ENCODE peak calls at places on chromosomes 16 and 17, in nine cellular contexts. One of them, this sample, is unnamed.

GRCh38 chr17:38560503-38561318 is 45.0 kb downstream of the SRCIN1 start:
- DNase-seq in AG04449: no peak
- DNase-seq in nephron progenitor cell: peak
- DNase-seq in IMR-90: peak
- DNase-seq in ascending aorta: no peak
- DNase-seq in GM13976: no peak
- DNase-seq in Calu3: no peak
- DNase-seq in NB4: peak
- DNase-seq in A549: no peak
- DNase-seq in this sample: no peak

GRCh38 chr16:55812951-55813350 is 19.9 kb downstream of the CES1 start:
- DNase-seq in AG04449: no peak
- DNase-seq in nephron progenitor cell: no peak
- DNase-seq in IMR-90: no peak
- DNase-seq in ascending aorta: peak
- DNase-seq in GM13976: no peak
- DNase-seq in Calu3: no peak
- DNase-seq in NB4: no peak
- DNase-seq in A549: no peak
- DNase-seq in this sample: no peak

GRCh38 chr17:48483471-48484131 is 47.2 kb downstream of the HOXB1 start:
- DNase-seq in AG04449: peak
- DNase-seq in nephron progenitor cell: no peak
- DNase-seq in IMR-90: peak
- DNase-seq in ascending aorta: no peak
- DNase-seq in GM13976: peak
- DNase-seq in Calu3: peak
- DNase-seq in NB4: peak
- DNase-seq in A549: no peak
- DNase-seq in this sample: no peak

GRCh38 chr16:75099738-75100615 is 16.6 kb downstream of the LDHD start:
- DNase-seq in AG04449: no peak
- DNase-seq in nephron progenitor cell: no peak
- DNase-seq in IMR-90: no peak
- DNase-seq in ascending aorta: no peak
- DNase-seq in GM13976: peak
- DNase-seq in Calu3: no peak
- DNase-seq in NB4: peak
- DNase-seq in A549: no peak
- DNase-seq in this sample: no peak

GRCh38 chr17:347309-347708 is 5.3 kb downstream of the RPH3AL start:
- DNase-seq in AG04449: no peak
- DNase-seq in nephron progenitor cell: no peak
- DNase-seq in IMR-90: no peak
- DNase-seq in ascending aorta: no peak
- DNase-seq in GM13976: no peak
- DNase-seq in Calu3: no peak
- DNase-seq in NB4: no peak
- DNase-seq in A549: no peak
- DNase-seq in this sample: no peak

GRCh38 chr17:2778489-2778888 is 17.7 kb upstream of the RAP1GAP2 start:
- DNase-seq in AG04449: no peak
- DNase-seq in nephron progenitor cell: no peak
- DNase-seq in IMR-90: no peak
- DNase-seq in ascending aorta: no peak
- DNase-seq in GM13976: no peak
- DNase-seq in Calu3: no peak
- DNase-seq in NB4: no peak
- DNase-seq in A549: no peak
- DNase-seq in this sample: no peak

GRCh38 chr16:2838928-2839327 is 8.8 kb downstream of the ZG16B start:
- DNase-seq in AG04449: peak
- DNase-seq in nephron progenitor cell: peak
- DNase-seq in IMR-90: peak
- DNase-seq in ascending aorta: no peak
- DNase-seq in GM13976: peak
- DNase-seq in Calu3: peak
- DNase-seq in NB4: peak
- DNase-seq in A549: peak
- DNase-seq in this sample: peak

GRCh38 chr16:54242199-54242598 is 44.4 kb downstream of the IRX3 start:
- DNase-seq in AG04449: no peak
- DNase-seq in nephron progenitor cell: no peak
- DNase-seq in IMR-90: no peak
- DNase-seq in ascending aorta: no peak
- DNase-seq in GM13976: no peak
- DNase-seq in Calu3: peak
- DNase-seq in NB4: peak
- DNase-seq in A549: peak
- DNase-seq in this sample: no peak

GRCh38 chr16:73173396-73173795 is 125.5 kb upstream of the ZFHX3 start:
- DNase-seq in AG04449: no peak
- DNase-seq in nephron progenitor cell: peak
- DNase-seq in IMR-90: no peak
- DNase-seq in ascending aorta: no peak
- DNase-seq in GM13976: no peak
- DNase-seq in Calu3: no peak
- DNase-seq in NB4: no peak
- DNase-seq in A549: no peak
- DNase-seq in this sample: no peak

GRCh38 chr16:73171380-73171779 is 123.5 kb upstream of the ZFHX3 start:
- DNase-seq in AG04449: no peak
- DNase-seq in nephron progenitor cell: no peak
- DNase-seq in IMR-90: no peak
- DNase-seq in ascending aorta: no peak
- DNase-seq in GM13976: no peak
- DNase-seq in Calu3: no peak
- DNase-seq in NB4: no peak
- DNase-seq in A549: no peak
- DNase-seq in this sample: no peak

GRCh38 chr16:73170587-73170986 is 122.7 kb upstream of the ZFHX3 start:
- DNase-seq in AG04449: no peak
- DNase-seq in nephron progenitor cell: no peak
- DNase-seq in IMR-90: no peak
- DNase-seq in ascending aorta: no peak
- DNase-seq in GM13976: no peak
- DNase-seq in Calu3: peak
- DNase-seq in NB4: no peak
- DNase-seq in A549: no peak
- DNase-seq in this sample: no peak

GRCh38 chr16:73171901-73172619 is 124.1 kb upstream of the ZFHX3 start:
- DNase-seq in AG04449: no peak
- DNase-seq in nephron progenitor cell: peak
- DNase-seq in IMR-90: no peak
- DNase-seq in ascending aorta: no peak
- DNase-seq in GM13976: no peak
- DNase-seq in Calu3: no peak
- DNase-seq in NB4: no peak
- DNase-seq in A549: no peak
- DNase-seq in this sample: no peak

DNA sequence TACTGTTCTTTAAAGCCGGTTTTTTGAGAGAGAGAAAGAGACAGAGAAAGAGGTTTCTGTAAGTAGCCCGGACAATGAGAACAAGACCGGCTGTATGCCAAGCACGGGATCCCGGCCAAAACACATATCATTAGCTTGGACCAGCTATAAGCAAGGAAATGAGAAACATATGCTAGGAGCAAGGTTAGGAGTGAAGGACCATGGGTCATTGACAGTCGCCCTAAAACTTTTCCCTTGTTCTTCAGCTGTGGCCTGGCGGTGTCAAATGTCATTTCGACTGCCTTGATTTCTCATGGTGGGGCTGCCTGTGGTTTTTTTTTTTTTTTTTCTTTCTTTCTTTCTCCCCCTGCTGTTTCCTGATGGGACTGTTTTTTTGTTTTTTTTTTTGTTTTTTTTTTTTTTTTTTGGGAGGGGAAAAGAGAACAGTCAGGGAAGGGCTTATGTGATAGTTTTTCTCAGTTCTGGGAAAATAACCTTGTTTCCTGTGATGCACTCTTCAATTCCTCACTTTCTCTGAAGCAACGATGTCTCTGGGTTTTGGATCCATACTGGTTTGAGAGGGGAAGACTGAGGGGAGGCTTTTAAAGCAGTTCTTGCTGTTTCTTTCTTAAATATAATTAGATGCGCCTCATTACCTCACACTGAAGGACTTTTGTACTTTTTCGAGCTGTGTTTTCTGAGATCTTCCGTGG is 124.8 kb upstream of the ZFHX3 start:
- DNase-seq in AG04449: peak
- DNase-seq in nephron progenitor cell: peak
- DNase-seq in IMR-90: peak
- DNase-seq in ascending aorta: peak
- DNase-seq in GM13976: no peak
- DNase-seq in Calu3: peak
- DNase-seq in NB4: no peak
- DNase-seq in A549: no peak
- DNase-seq in this sample: no peak
- TF ChIP-seq CTCF in AG04449: no peak
- TF ChIP-seq CTCF in nephron progenitor cell: peak
- TF ChIP-seq CTCF in IMR-90: peak
- TF ChIP-seq CTCF in ascending aorta: no peak
- TF ChIP-seq CTCF in GM13976: no peak
- TF ChIP-seq CTCF in Calu3: peak
- TF ChIP-seq CTCF in NB4: no peak
- TF ChIP-seq CTCF in A549: peak
- TF ChIP-seq CTCF in this sample: no peak

GRCh38 chr16:73047221-73047535 is 750 bp downstream of the ZFHX3 start:
- DNase-seq in AG04449: no peak
- DNase-seq in nephron progenitor cell: no peak
- DNase-seq in IMR-90: peak
- DNase-seq in ascending aorta: no peak
- DNase-seq in GM13976: no peak
- DNase-seq in Calu3: no peak
- DNase-seq in NB4: no peak
- DNase-seq in A549: no peak
- DNase-seq in this sample: no peak

GRCh38 chr16:73049051-73049910 is 1.4 kb upstream of the ZFHX3 start:
- DNase-seq in AG04449: no peak
- DNase-seq in nephron progenitor cell: no peak
- DNase-seq in IMR-90: no peak
- DNase-seq in ascending aorta: no peak
- DNase-seq in GM13976: no peak
- DNase-seq in Calu3: no peak
- DNase-seq in NB4: no peak
- DNase-seq in A549: no peak
- DNase-seq in this sample: no peak

GRCh38 chr16:73048292-73049050 is 543 bp upstream of the ZFHX3 start:
- DNase-seq in AG04449: no peak
- DNase-seq in nephron progenitor cell: peak
- DNase-seq in IMR-90: no peak
- DNase-seq in ascending aorta: peak
- DNase-seq in GM13976: no peak
- DNase-seq in Calu3: no peak
- DNase-seq in NB4: no peak
- DNase-seq in A549: peak
- DNase-seq in this sample: no peak

GRCh38 chr16:73046484-73047214 is 1.3 kb downstream of the ZFHX3 start:
- DNase-seq in AG04449: no peak
- DNase-seq in nephron progenitor cell: no peak
- DNase-seq in IMR-90: no peak
- DNase-seq in ascending aorta: no peak
- DNase-seq in GM13976: no peak
- DNase-seq in Calu3: no peak
- DNase-seq in NB4: no peak
- DNase-seq in A549: no peak
- DNase-seq in this sample: no peak

DNA sequence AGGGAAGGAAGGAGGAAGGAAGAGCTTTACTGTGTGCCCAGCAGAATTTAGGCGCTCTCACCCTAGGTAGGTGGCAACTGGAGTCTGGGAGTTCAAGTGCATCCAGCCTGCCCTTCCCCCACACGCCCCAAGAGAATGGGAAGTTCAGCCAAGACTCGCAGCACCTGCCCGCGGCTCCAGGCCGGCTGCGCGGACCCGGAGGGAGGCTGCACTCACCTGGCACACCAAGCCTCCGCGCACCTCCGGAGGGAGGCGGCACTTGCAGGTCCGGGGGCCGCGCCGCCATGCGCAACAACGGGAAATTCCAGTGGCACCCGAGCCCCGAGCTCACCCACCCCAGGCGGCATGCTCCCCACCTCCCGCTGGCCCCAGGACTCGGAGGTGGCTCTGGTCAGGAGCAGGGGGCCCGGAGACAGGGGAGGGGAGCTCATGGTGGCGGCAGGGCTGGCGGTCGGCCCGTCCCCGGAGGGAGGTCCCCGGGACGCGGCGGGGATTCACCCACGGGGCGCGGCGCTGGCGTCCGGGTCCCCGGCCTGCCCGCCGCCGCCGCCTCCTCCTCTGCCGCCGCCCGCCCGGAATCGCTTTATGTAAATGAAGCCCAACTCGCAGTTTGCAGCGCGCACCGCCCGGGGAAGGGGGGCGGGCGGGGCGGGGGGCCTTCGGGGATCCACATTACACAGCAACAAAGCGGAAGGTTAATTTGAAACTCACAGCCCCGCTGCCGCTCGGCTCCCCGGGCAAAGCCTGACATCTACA is at the start of gene ZFHX3:
- DNase-seq in AG04449: no peak
- DNase-seq in nephron progenitor cell: peak
- DNase-seq in IMR-90: peak
- DNase-seq in ascending aorta: peak
- DNase-seq in GM13976: peak
- DNase-seq in Calu3: peak
- DNase-seq in NB4: peak
- DNase-seq in A549: peak
- DNase-seq in this sample: peak
- TF ChIP-seq CTCF in AG04449: no peak
- TF ChIP-seq CTCF in nephron progenitor cell: no peak
- TF ChIP-seq CTCF in IMR-90: peak
- TF ChIP-seq CTCF in ascending aorta: no peak
- TF ChIP-seq CTCF in GM13976: no peak
- TF ChIP-seq CTCF in Calu3: no peak
- TF ChIP-seq CTCF in NB4: no peak
- TF ChIP-seq CTCF in A549: peak
- TF ChIP-seq CTCF in this sample: no peak

GRCh38 chr17:61354895-61355294 is 44.7 kb upstream of the TBX2 start:
- DNase-seq in AG04449: no peak
- DNase-seq in nephron progenitor cell: no peak
- DNase-seq in IMR-90: no peak
- DNase-seq in ascending aorta: no peak
- DNase-seq in GM13976: no peak
- DNase-seq in Calu3: no peak
- DNase-seq in NB4: no peak
- DNase-seq in A549: no peak
- DNase-seq in this sample: peak
- TF ChIP-seq CTCF in AG04449: no peak
- TF ChIP-seq CTCF in nephron progenitor cell: no peak
- TF ChIP-seq CTCF in IMR-90: no peak
- TF ChIP-seq CTCF in ascending aorta: no peak
- TF ChIP-seq CTCF in GM13976: no peak
- TF ChIP-seq CTCF in Calu3: no peak
- TF ChIP-seq CTCF in NB4: no peak
- TF ChIP-seq CTCF in A549: no peak
- TF ChIP-seq CTCF in this sample: no peak

DNA sequence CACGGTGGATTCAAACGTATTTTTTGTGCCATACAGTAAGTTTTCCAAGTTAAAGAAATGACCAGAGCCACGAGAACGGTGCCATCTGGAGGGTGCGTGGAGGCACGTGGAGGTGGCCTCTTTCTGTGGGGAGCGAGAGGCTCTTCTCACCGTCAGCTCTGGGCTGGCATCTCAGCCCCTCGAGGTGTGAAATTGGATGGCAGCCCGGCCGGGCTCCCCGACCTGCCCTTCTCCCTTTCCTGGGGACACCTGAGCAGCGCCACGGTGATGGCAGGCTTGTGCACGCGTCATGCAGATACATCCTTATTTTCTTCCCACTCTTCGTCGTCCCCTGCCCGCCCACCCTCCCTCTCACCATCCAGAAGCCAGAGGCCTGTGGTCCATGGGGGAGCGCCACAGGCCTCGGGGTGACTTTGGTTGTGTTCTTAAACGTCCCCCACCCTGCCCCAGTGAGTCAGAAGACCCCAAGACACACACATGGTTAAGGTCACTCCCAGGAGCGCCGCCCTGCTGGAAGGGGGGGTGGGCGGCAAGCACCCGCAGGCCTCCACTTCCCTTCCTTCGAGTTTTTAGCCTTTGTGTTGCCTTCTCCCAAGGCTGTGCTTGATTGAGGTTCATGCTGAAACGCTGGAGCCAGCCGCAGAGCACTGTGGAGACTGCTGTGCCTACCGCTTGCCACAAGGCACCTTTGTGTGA is 109.4 kb downstream of the BANP start:
- DNase-seq in AG04449: no peak
- DNase-seq in nephron progenitor cell: no peak
- DNase-seq in IMR-90: no peak
- DNase-seq in ascending aorta: no peak
- DNase-seq in GM13976: no peak
- DNase-seq in Calu3: no peak
- DNase-seq in NB4: no peak
- DNase-seq in A549: no peak
- DNase-seq in this sample: peak
- TF ChIP-seq CTCF in AG04449: no peak
- TF ChIP-seq CTCF in nephron progenitor cell: no peak
- TF ChIP-seq CTCF in IMR-90: no peak
- TF ChIP-seq CTCF in ascending aorta: no peak
- TF ChIP-seq CTCF in GM13976: no peak
- TF ChIP-seq CTCF in Calu3: no peak
- TF ChIP-seq CTCF in NB4: peak
- TF ChIP-seq CTCF in A549: no peak
- TF ChIP-seq CTCF in this sample: no peak

This sample was measured in CD14-positive monocyte.